ENCODE peak calls at places on chromosomes 4 and X, in four cellular contexts. M, W, Y and A are unnamed samples. For H3K9me3, the result is how much of the 10 kb centered on the place peaks cover.

GRCh38 chrX:150649096-150649870 is 43.9 kb upstream of the MTMR1 start:
- DNase-seq in W (no peak), M (no peak), Y (peak), A (peak)

GRCh38 chr4:41177016-41177415 is 37.3 kb downstream of the APBB2 start:
- DNase-seq in M (no peak), W (no peak), Y (no peak), A (no peak)

GRCh38 chr4:110477836-110478235 is 1.9 kb downstream of the ENPEP start:
- DNase-seq in Y (no peak), M (no peak), W (no peak), A (no peak)

GRCh38 chr4:108396900-108397299 is 223.5 kb upstream of the RPL34 start:
- DNase-seq in Y (no peak), W (no peak), M (no peak), A (no peak)

GRCh38 chrX:134935286-134935685 is 55.5 kb upstream of the SMIM10 start:
- DNase-seq in Y (no peak), M (no peak), W (no peak), A (no peak)

GRCh38 chrX:31039327-31039711 is 32.5 kb downstream of the FTHL17 start:
- DNase-seq in M (no peak), Y (no peak), W (no peak), A (no peak)

GRCh38 chr4:38162240-38162784 is 202.1 kb downstream of the PTTG2 start:
- DNase-seq in W (no peak), Y (no peak), M (peak), A (no peak)

GRCh38 chr4:105306158-105306781 is 159.6 kb downstream of the TET2 start:
- DNase-seq in M (no peak), W (no peak), Y (no peak), A (no peak)

GRCh38 chrX:31708116-31708515 is 636.3 kb upstream of the FTHL17 start:
- DNase-seq in W (no peak), Y (no peak), M (no peak), A (no peak)

GRCh38 chr4:88159137-88159725 is 792 bp upstream of the ABCG2 start:
- DNase-seq in Y (no peak), M (peak), W (peak), A (no peak)

GRCh38 chr4:88823058-88823919 is 125.7 kb upstream of the NAP1L5 start:
- DNase-seq in W (peak), M (no peak), Y (peak), A (peak)

GRCh38 chr4:95761441-95761840 is 78.5 kb upstream of the PDHA2 start:
- DNase-seq in W (no peak), M (no peak), Y (no peak), A (no peak)

GRCh38 chrX:139739138-139739537 is 31.2 kb upstream of the MCF2 start:
- DNase-seq in W (no peak), Y (no peak), M (no peak), A (no peak)

GRCh38 chr4:38664704-38665401 is 854 bp downstream of the KLF3 start:
- DNase-seq in Y (peak), M (peak), W (no peak), A (peak)

GRCh38 chrX:75086731-75087195 is 69.3 kb downstream of the ABCB7 start:
- DNase-seq in M (no peak), W (no peak), Y (no peak), A (no peak)

GRCh38 chr4:120299631-120300030 is 233.0 kb upstream of the MAD2L1 start:
- DNase-seq in M (no peak), Y (no peak), W (no peak), A (no peak)

GRCh38 chrX:136961594-136962135 is 72.1 kb downstream of the GPR101 start:
- DNase-seq in Y (no peak), M (no peak), W (no peak), A (no peak)

GRCh38 chrX:129777218-129777768 is 2.5 kb upstream of the SASH3 start:
- DNase-seq in M (peak), Y (peak), W (no peak), A (no peak)

GRCh38 chr4:2671267-2671895 is 84.8 kb downstream of the TNIP2 start:
- DNase-seq in Y (no peak), W (no peak), M (no peak), A (no peak)

GRCh38 chr4:3491681-3492405 is 28.7 kb downstream of the DOK7 start:
- DNase-seq in W (no peak), M (peak), Y (no peak), A (no peak)

GRCh38 chr4:83267121-83267834 is 17.3 kb downstream of the COQ2 start:
- DNase-seq in Y (no peak), W (peak), M (no peak), A (no peak)

GRCh38 chrX:138917781-138918180 is 206.3 kb upstream of the FGF13 start:
- DNase-seq in M (no peak), W (no peak), Y (no peak), A (no peak)

GRCh38 chr4:112726041-112726440 is 89.1 kb downstream of the LARP7 start:
- DNase-seq in M (no peak), Y (no peak), W (no peak), A (no peak)

GRCh38 chrX:130174051-130174704 is 2.4 kb downstream of the RAB33A start:
- DNase-seq in W (no peak), Y (no peak), M (no peak), A (peak)

GRCh38 chr4:80215449-80216052 is 18.2 kb downstream of the PRDM8 start:
- DNase-seq in M (no peak), Y (no peak), W (no peak), A (no peak)

GRCh38 chr4:189202869-189203271 is 737.8 kb upstream of the FRG1 start:
- DNase-seq in Y (no peak), M (no peak), W (no peak), A (no peak)

GRCh38 chr4:156642161-156642560 is 329.4 kb downstream of the PDGFC start:
- DNase-seq in W (no peak), M (no peak), Y (no peak), A (no peak)

GRCh38 chrX:10230222-10230621 is 73.4 kb downstream of the CLCN4 start:
- DNase-seq in W (no peak), M (no peak), Y (no peak), A (no peak)

GRCh38 chr4:28443786-28444412 is 1583.3 kb downstream of the STIM2 start:
- DNase-seq in M (no peak), W (no peak), Y (no peak), A (no peak)

GRCh38 chr4:138050601-138051000 is 191.5 kb downstream of the SLC7A11 start:
- DNase-seq in M (no peak), Y (no peak), W (no peak), A (no peak)

GRCh38 chr4:24965627-24966026 is 52.8 kb upstream of the CCDC149 start:
- DNase-seq in M (no peak), W (no peak), Y (no peak), A (no peak)

GRCh38 chrX:98357146-98357545 is 1473.4 kb downstream of the RPA4 start:
- DNase-seq in W (no peak), M (no peak), Y (no peak), A (no peak)

GRCh38 chr4:109873791-109874514 is 26.0 kb downstream of the LRIT3 start:
- DNase-seq in M (no peak), Y (no peak), W (no peak), A (no peak)

GRCh38 chr4:77862478-77863216 is at the start of gene MRPL1:
- DNase-seq in Y (peak), M (peak), W (peak), A (peak)
- TF ChIP-seq EP300 in Y (no peak), M (no peak), W (no peak), A (peak)

GRCh38 chrX:37302569-37302968 is 46.6 kb upstream of the PRRG1 start:
- DNase-seq in Y (peak), M (no peak), W (no peak), A (no peak)
- TF ChIP-seq CTCF in Y (no peak), M (peak), W (no peak), A (no peak)

GRCh38 chr4:85522836-85523235 is 47.9 kb downstream of the ARHGAP24 start:
- DNase-seq in M (no peak), W (no peak), Y (no peak), A (no peak)
- H3K9me3 ChIP-seq in M (under half), W (under half), Y (under half), A (under half)

GRCh38 chrX:11365426-11365825 is 72.2 kb downstream of the AMELX start:
- DNase-seq in M (no peak), W (no peak), Y (no peak), A (no peak)

GRCh38 chrX:11367609-11368430 is 74.6 kb downstream of the AMELX start:
- DNase-seq in Y (no peak), M (no peak), W (no peak), A (no peak)

GRCh38 chrX:11364835-11365234 is 71.6 kb downstream of the AMELX start:
- DNase-seq in M (no peak), Y (no peak), W (no peak), A (no peak)

GRCh38 chrX:11366998-11367595 is 73.9 kb downstream of the AMELX start:
- DNase-seq in Y (no peak), M (no peak), W (no peak), A (no peak)

DNA sequence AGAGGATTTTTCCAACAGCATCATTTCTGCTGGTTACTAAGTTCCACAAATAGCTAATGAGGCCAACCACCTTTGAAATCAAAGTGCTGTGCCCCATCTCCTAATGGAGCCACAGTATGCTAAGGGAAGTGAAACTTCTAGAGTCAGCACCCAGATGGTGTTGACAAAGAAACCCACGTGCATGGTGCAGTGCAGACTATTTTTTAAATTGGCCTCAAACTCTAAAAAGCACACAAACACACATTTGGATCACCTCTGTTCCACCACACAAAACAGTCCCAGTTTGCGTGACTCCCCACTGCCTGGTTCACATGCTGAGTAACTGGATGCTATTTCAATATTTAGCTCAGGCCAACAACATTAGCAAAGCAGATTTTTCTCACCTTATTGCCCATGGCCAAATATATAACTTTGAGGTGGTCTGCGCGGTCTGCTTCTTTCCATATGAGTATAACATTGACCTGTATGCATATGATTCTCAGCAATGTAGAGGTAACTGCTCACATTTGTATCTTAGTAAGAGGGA is 69.9 kb downstream of the AMELX start:
- DNase-seq in M (no peak), W (no peak), Y (no peak), A (no peak)
- TF ChIP-seq EP300 in M (no peak), W (no peak), Y (no peak), A (no peak)

DNA sequence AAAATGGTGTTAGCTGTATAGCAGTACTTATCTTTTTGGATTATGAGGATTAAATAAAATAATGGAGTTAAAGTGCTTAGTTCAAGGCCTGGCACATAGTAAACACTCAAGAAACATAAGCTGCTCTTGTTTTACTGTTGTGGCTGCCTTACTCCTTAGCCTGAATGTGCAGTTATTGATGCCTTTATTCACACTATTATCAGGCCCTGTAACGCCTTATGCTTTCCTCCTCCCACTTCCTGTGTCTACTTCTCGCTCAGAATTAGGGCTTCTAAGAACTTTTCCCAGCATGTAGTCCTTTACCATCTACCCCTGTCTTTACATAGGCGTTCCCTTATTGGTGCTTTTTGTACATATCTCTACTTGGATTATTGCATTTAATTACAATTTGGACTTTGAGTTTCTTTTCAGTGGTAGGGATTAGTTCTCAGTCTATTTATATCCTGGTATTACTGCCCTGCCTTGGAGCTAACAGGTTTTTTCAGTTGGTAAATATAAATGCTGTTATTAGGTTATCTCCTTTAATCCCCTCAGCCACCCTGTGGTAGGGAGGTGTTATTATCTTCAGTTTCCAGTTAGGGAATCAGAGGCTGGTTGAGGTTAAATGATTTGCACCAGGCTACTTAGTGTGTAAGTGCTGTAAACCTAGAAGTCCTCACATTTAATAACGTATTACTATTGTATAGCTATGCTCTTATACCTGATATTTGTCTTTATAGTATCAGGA is 83.9 kb downstream of the RBPJ start:
- DNase-seq in W (no peak), M (no peak), Y (no peak), A (no peak)
- TF ChIP-seq CTCF in W (no peak), M (no peak), Y (peak), A (no peak)

GRCh38 chr4:175034986-175035705 is 117.0 kb downstream of the ADAM29 start:
- DNase-seq in Y (no peak), M (no peak), W (no peak), A (no peak)

GRCh38 chr4:175034007-175034406 is 115.8 kb downstream of the ADAM29 start:
- DNase-seq in M (no peak), W (no peak), Y (no peak), A (no peak)

GRCh38 chr4:175035907-175036306 is 117.7 kb downstream of the ADAM29 start:
- DNase-seq in W (no peak), M (no peak), Y (no peak), A (no peak)

GRCh38 chr4:175033162-175033561 is 115.0 kb downstream of the ADAM29 start:
- DNase-seq in Y (no peak), W (no peak), M (no peak), A (no peak)
- H3K9me3 ChIP-seq in Y (under half), W (under half), M (under half), A (under half)

GRCh38 chr4:173214231-173214630 is 45.6 kb downstream of the GALNT7 start:
- DNase-seq in Y (no peak), W (no peak), M (no peak), A (no peak)

GRCh38 chr4:173217075-173217474 is 48.5 kb downstream of the GALNT7 start:
- DNase-seq in W (no peak), Y (no peak), M (no peak), A (no peak)

GRCh38 chr4:173214661-173215060 is 46.0 kb downstream of the GALNT7 start:
- DNase-seq in Y (no peak), W (no peak), M (no peak), A (no peak)

GRCh38 chr4:173217727-173218126 is 49.1 kb downstream of the GALNT7 start:
- DNase-seq in W (no peak), Y (no peak), M (no peak), A (no peak)

DNA sequence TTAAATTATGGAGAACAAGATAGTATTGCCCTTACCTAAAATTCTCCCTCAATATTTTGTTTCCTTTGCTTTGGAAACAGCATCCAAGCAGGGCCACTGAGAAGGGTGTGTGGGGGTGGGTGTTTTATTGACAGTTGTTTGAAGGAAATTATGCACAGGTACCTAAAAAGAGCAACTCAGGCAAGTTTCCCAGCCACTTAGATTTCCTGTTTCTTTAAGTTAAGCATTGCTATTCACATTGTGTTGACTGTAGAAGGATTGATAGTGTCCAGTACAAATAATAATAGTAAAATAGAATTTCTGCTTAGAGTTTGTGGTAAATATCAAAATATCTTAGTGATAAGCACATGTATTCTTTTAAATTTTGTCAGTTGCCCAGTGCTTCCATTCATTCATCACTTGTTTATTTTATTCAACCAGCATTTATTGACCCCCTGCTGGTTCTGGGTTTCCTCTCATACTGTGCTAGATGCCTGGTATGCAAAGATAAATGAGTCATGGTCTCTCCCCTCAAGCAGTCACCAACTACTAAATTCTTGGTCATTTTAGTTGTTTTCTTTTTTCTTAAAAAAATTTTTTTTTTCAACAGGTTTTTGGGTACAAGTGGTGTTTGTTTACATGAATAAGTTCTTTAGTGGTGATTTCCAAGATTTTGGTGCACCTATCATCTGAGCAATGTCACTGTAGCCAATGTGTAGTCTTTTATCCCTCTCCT is 50.0 kb downstream of the GALNT7 start:
- DNase-seq in Y (no peak), W (peak), M (no peak), A (no peak)
- TF ChIP-seq EP300 in Y (no peak), W (no peak), M (no peak), A (no peak)

DNA sequence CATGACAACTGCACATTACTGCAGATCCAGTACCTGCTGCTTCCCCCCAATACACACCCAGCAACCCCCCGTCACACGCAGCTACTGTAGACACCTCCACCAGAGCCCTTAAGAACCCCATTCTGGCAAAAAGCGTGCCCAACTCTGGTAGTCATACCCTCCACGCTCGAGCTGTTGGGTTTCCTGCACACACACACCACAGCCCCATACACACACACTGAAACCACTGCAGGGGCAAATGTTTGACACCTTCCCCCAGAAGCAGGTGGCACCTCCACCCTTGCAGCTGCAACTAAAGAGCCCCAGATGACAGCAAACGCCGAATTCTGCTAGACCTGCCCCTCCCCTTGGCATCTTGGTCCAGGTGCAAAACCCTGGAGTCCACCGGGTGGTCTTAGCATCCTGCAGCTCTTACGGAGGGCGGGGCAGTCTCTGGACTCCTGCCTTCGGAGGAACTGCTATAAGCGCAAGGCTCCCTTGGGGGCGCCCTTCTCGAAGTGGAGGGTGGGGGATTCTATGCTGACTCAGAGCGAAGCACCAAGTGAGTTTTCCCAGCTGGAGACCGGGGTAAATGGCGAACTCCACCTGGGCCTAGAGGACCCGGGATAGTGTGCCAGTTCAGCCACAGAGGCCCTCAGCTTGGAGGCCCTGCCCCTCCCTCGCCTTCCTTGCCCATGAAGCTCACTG is 1.5 kb downstream of the FRMPD3 start:
- DNase-seq in Y (no peak), M (no peak), W (peak), A (no peak)
- TF ChIP-seq CTCF in Y (no peak), M (no peak), W (no peak), A (no peak)

GRCh38 chrX:1743105-1743504 is 128.2 kb downstream of the ASMT start:
- DNase-seq in M (no peak), Y (no peak), W (no peak), A (no peak)

GRCh38 chrX:1741828-1742394 is 127.1 kb downstream of the ASMT start:
- DNase-seq in W (no peak), M (no peak), Y (no peak), A (no peak)
- H3K9me3 ChIP-seq in W (under half), M (under half), Y (under half), A (under half)